ENCODE peak calls at places on chromosomes 12 and 14, in seven cellular contexts. One of them, this sample, is unnamed.
A peak's percentile ranks its signal among the peaks of the same experiment; 100 is the strongest.

GRCh38 chr14:31280871-31281220 is 73.3 kb upstream of the HECTD1 start:
- DNase-seq in B cell: no peak
- DNase-seq in CD8-positive, alpha-beta memory T cell: no peak
- DNase-seq in NCI-H146: no peak
- DNase-seq in psoas muscle: no peak
- DNase-seq in OCI-LY7: no peak
- DNase-seq in NCI-H345: no peak
- DNase-seq in this sample: no peak

GRCh38 chr12:67208326-67209067 is 60.7 kb upstream of the CAND1 start:
- DNase-seq in CD8-positive, alpha-beta memory T cell: no peak
- DNase-seq in NCI-H345: no peak
- DNase-seq in psoas muscle: no peak
- DNase-seq in NCI-H146: no peak
- DNase-seq in B cell: no peak
- DNase-seq in OCI-LY7: no peak
- DNase-seq in this sample: no peak

GRCh38 chr14:80216818-80217217 is 5.5 kb upstream of the DIO2 start:
- DNase-seq in psoas muscle: no peak
- DNase-seq in B cell: no peak
- DNase-seq in NCI-H146: no peak
- DNase-seq in NCI-H345: no peak
- DNase-seq in CD8-positive, alpha-beta memory T cell: no peak
- DNase-seq in OCI-LY7: no peak
- DNase-seq in this sample: no peak

GRCh38 chr12:105915997-105916697 is 222.6 kb downstream of the NUAK1 start:
- DNase-seq in B cell: no peak
- DNase-seq in OCI-LY7: no peak
- DNase-seq in NCI-H146: no peak
- DNase-seq in NCI-H345: no peak
- DNase-seq in psoas muscle: no peak
- DNase-seq in CD8-positive, alpha-beta memory T cell: no peak
- DNase-seq in this sample: no peak

GRCh38 chr12:4962539-4963486 is 53.1 kb downstream of the KCNA1 start:
- DNase-seq in NCI-H146: peak; percentile 98
- DNase-seq in OCI-LY7: no peak
- DNase-seq in psoas muscle: no peak
- DNase-seq in CD8-positive, alpha-beta memory T cell: no peak
- DNase-seq in B cell: no peak
- DNase-seq in NCI-H345: peak; percentile 77
- DNase-seq in this sample: no peak

GRCh38 chr12:97229036-97229435 is 233.6 kb upstream of the RMST start:
- DNase-seq in psoas muscle: no peak
- DNase-seq in CD8-positive, alpha-beta memory T cell: no peak
- DNase-seq in B cell: no peak
- DNase-seq in NCI-H146: peak; percentile 98
- DNase-seq in OCI-LY7: no peak
- DNase-seq in NCI-H345: peak; percentile 98
- DNase-seq in this sample: no peak

GRCh38 chr12:111758120-111758561 is 8.6 kb upstream of the ALDH2 start:
- DNase-seq in NCI-H345: no peak
- DNase-seq in NCI-H146: no peak
- DNase-seq in OCI-LY7: no peak
- DNase-seq in B cell: no peak
- DNase-seq in CD8-positive, alpha-beta memory T cell: no peak
- DNase-seq in psoas muscle: peak; percentile 50
- DNase-seq in this sample: peak; percentile 72

GRCh38 chr12:46363582-46364299 is 8.8 kb downstream of the SLC38A2 start:
- DNase-seq in NCI-H146: no peak
- DNase-seq in psoas muscle: no peak
- DNase-seq in OCI-LY7: no peak
- DNase-seq in B cell: no peak
- DNase-seq in CD8-positive, alpha-beta memory T cell: no peak
- DNase-seq in NCI-H345: no peak
- DNase-seq in this sample: no peak

GRCh38 chr12:116423053-116423452 is 136.1 kb upstream of the MAP1LC3B2 start:
- DNase-seq in OCI-LY7: no peak
- DNase-seq in psoas muscle: no peak
- DNase-seq in CD8-positive, alpha-beta memory T cell: no peak
- DNase-seq in B cell: no peak
- DNase-seq in NCI-H345: no peak
- DNase-seq in NCI-H146: no peak
- DNase-seq in this sample: no peak